ENCODE peak calls at places on chromosomes 3 and 15, in ten cellular contexts. F, Q, I, J, H, N, S, D, E and T are unnamed samples.

GRCh38 chr3:19216669-19217337 is 68.5 kb downstream of the KCNH8 start:
- DNase-seq in H (no peak), F (no peak), N (no peak), S (peak), D (peak), I (no peak), Q (no peak), J (no peak), E (no peak), T (peak)

GRCh38 chr3:111989061-111989678 is 9.6 kb upstream of the TAGLN3 start:
- DNase-seq in H (no peak), D (no peak), Q (peak), F (peak), I (peak), N (peak), S (no peak), E (no peak), J (peak), T (peak)

GRCh38 chr15:69813881-69814280 is 283.8 kb downstream of the TLE3 start:
- DNase-seq in N (no peak), D (no peak), Q (no peak), F (no peak), I (no peak), H (no peak), J (no peak), S (no peak), E (no peak), T (no peak)

GRCh38 chr15:98981851-98982722 is 25.5 kb downstream of the PGPEP1L start:
- DNase-seq in S (no peak), F (peak), N (no peak), H (no peak), Q (no peak), J (no peak), D (no peak), E (no peak), I (no peak), T (peak)

GRCh38 chr3:37161351-37161750 is 13.0 kb downstream of the LRRFIP2 start:
- DNase-seq in F (no peak), Q (no peak), H (no peak), D (no peak), J (no peak), N (no peak), E (no peak), I (no peak), S (no peak), T (no peak)

GRCh38 chr3:123552095-123552714 is 32.6 kb downstream of the HACD2 start:
- DNase-seq in D (no peak), N (peak), E (no peak), I (no peak), H (no peak), Q (peak), J (no peak), F (no peak), S (no peak), T (peak)

GRCh38 chr15:76987896-76988860 is 6.7 kb upstream of the PSTPIP1 start:
- DNase-seq in D (no peak), N (no peak), S (no peak), Q (peak), F (no peak), H (peak), J (no peak), I (no peak), E (peak), T (peak)

GRCh38 chr3:157738441-157738840 is 235.2 kb upstream of the VEPH1 start:
- DNase-seq in E (no peak), Q (no peak), D (no peak), I (no peak), F (no peak), S (no peak), H (no peak), J (no peak), N (no peak), T (no peak)

GRCh38 chr3:11606865-11607440 is 36.8 kb downstream of the VGLL4 start:
- DNase-seq in H (no peak), J (no peak), N (no peak), F (no peak), Q (no peak), D (no peak), S (no peak), E (no peak), I (no peak), T (no peak)

GRCh38 chr15:87656373-87656772 is 600.2 kb downstream of the NTRK3 start:
- DNase-seq in E (no peak), N (no peak), D (no peak), F (no peak), H (no peak), I (no peak), J (no peak), S (no peak), Q (no peak), T (no peak)

GRCh38 chr3:105062853-105063252 is 303.9 kb upstream of the ALCAM start:
- DNase-seq in H (no peak), Q (no peak), I (no peak), S (no peak), F (peak), D (no peak), N (no peak), E (no peak), J (no peak), T (no peak)

GRCh38 chr3:6549296-6549695 is 311.6 kb upstream of the GRM7 start:
- DNase-seq in D (no peak), Q (no peak), F (no peak), H (no peak), I (no peak), E (no peak), N (no peak), J (no peak), S (no peak), T (no peak)

GRCh38 chr3:39808467-39809180 is 785 bp upstream of the MYRIP start:
- DNase-seq in I (no peak), N (no peak), E (no peak), H (no peak), F (no peak), S (no peak), J (peak), D (peak), Q (no peak), T (peak)
- H3K4me3 ChIP-seq in I (peak), N (peak), E (no peak), H (peak), F (peak), S (peak), J (peak), D (peak), Q (no peak), T (no peak)

DNA sequence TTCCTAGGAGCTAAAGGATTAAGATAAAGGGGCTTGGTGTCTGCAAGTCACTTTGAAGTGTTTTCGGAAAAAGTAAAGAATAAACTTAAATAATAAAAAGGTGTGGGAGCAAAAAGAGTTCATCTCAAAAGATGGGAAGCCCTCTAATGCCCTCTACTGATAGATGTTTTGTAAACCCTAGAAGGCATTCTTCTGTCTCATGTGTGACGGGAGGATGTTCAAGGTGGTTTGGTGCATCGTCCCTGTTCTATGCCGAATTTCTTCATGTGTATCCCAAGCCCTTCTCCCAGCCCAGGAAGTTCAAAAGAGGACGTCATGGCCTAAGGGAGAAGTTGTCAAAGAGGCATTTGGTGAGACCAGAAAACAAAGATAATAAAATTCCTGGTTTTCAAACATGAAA is 37.2 kb downstream of the CCK start:
- DNase-seq in H (no peak), S (no peak), I (no peak), Q (peak), J (no peak), N (peak), E (no peak), D (no peak), F (no peak), T (peak)
- TF ChIP-seq CTCF in H (no peak), S (no peak), I (peak), Q (peak), J (peak), N (peak), E (peak), D (no peak), F (peak), T (peak)

GRCh38 chr3:46369675-46370132 is 1.0 kb upstream of the CCR5 start:
- DNase-seq in F (no peak), Q (no peak), J (no peak), I (no peak), N (no peak), S (no peak), E (no peak), H (no peak), D (no peak), T (no peak)
- H3K4me3 ChIP-seq in F (no peak), Q (no peak), J (no peak), I (no peak), N (no peak), S (no peak), E (no peak), H (no peak), D (no peak), T (no peak)

GRCh38 chr3:189146842-189147241 is 24.9 kb upstream of the TPRG1 start:
- DNase-seq in I (no peak), N (peak), Q (no peak), H (no peak), S (no peak), D (no peak), E (no peak), J (no peak), F (no peak), T (no peak)

GRCh38 chr3:189149203-189149602 is 22.6 kb upstream of the TPRG1 start:
- DNase-seq in E (no peak), D (no peak), S (no peak), Q (no peak), H (no peak), I (no peak), J (no peak), N (no peak), F (no peak), T (no peak)

GRCh38 chr3:189143321-189143720 is 28.4 kb upstream of the TPRG1 start:
- DNase-seq in S (no peak), N (peak), D (no peak), I (no peak), F (peak), J (no peak), H (no peak), E (no peak), Q (no peak), T (peak)

GRCh38 chr3:189144645-189145044 is 27.1 kb upstream of the TPRG1 start:
- DNase-seq in N (peak), D (peak), E (no peak), H (no peak), S (peak), Q (peak), F (no peak), I (peak), J (peak), T (peak)

DNA sequence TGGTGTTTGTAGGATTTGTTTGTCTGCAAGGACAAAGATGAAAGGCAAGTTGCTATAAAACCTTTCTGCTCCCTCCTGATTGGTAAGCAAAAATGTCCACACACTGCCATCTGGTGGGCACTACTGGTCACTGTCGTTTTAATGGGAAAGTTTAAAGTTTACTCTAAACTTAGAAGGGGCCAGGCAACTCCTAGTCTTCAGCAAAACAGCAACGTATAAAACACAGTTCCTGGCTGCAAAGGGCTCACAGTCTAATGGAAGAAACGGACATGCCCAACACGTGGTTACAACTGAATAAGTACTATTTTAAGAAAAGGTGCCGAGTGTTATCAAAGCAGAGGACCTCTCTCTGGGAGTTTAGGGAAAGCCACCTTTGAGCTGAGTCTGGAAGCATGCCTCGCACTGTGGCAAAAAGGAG is 23.7 kb upstream of the TPRG1 start:
- DNase-seq in S (peak), J (peak), I (peak), F (peak), D (peak), Q (peak), E (peak), H (no peak), N (peak), T (peak)
- TF ChIP-seq CTCF in S (peak), J (peak), I (peak), F (peak), D (peak), Q (peak), E (peak), H (peak), N (peak), T (peak)

GRCh38 chr3:183553263-183554026 is 2.1 kb downstream of the KLHL6 start:
- DNase-seq in S (no peak), H (no peak), I (no peak), D (no peak), N (no peak), Q (peak), F (no peak), E (no peak), J (no peak), T (no peak)

GRCh38 chr3:183551930-183552329 is 3.6 kb downstream of the KLHL6 start:
- DNase-seq in N (no peak), J (no peak), E (no peak), I (no peak), D (no peak), S (no peak), Q (peak), H (no peak), F (no peak), T (no peak)

GRCh38 chr3:183555541-183556081 is at the start of gene KLHL6:
- DNase-seq in E (peak), Q (peak), I (no peak), N (no peak), F (no peak), J (no peak), D (no peak), H (peak), S (no peak), T (peak)

DNA sequence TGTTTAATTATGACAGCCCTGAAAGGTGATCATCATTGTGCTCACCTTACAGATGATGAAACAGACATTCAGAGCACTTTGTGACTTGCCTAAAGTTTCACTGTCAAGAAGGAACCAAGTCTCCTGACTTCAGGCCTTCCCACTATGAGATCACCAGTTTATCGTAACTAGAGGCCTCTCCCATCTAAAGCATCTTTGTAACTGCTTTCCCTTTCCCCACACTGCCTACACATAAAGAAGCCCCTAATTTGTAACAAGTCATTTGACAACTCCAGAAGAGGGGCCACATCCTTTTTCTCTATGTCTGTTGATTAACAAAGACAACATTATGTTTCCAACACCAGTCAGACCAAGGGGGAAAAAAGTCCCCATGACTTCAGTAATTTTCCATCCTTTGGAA is 1.1 kb downstream of the KLHL6 start:
- DNase-seq in E (no peak), Q (peak), S (no peak), I (no peak), F (no peak), D (no peak), J (no peak), H (no peak), N (no peak), T (no peak)
- H3K4me3 ChIP-seq in E (peak), Q (peak), S (no peak), I (no peak), F (no peak), D (no peak), J (no peak), H (peak), N (no peak), T (no peak)

GRCh38 chr3:4571690-4572334 is 78.7 kb downstream of the ITPR1 start:
- DNase-seq in I (no peak), E (no peak), F (peak), Q (peak), D (no peak), H (no peak), J (no peak), N (peak), S (no peak), T (peak)
- TF ChIP-seq CTCF in I (no peak), E (no peak), F (no peak), Q (peak), D (no peak), H (no peak), J (peak), N (peak), S (no peak), T (peak)

DNA sequence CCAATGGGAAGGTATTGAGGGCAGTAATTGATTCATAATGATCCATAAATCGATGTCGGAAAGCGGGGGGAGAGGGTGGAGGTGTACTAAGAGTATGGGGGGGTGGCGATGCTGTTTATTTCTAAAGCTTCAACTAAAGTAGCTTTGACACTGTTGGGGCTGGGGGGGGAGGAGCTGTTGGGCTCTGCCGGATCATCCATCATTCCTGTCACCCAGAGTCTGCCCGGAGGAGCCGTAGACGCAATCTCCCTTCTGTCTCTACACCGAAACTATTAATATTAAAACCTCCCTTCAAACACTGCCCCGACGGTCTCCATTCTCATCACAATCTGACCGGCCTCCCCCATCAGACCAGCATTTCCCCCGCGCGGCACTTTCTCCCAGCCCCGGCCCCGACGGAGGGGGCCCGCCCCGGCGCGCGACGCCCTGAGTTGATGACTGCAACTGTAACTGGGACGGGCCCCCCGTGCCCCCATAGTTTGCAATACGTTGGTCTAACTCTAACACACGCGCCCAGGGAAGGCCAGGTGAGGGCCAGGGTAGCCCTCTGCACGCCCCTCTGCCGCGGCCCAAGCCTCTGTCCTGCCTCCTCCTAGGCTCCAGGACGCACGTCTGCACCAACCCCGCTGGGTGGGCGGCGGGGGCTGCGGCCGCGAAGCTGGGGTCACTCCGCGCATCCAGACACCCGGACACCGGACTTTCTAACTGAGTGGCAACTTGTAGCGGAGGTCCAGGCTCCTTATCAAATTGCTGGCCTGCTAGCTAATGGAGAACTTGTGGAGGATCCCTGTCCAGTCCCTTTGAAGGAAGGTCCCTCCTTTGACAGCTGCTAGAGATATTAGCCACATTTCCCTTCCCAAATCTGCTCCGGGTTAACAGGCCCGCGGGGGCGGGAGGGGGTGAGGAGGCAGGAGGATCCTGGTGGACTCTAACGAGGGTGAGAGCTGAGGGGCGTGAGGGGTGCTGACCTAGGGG is 212.0 kb downstream of the MEIS2 start:
- DNase-seq in H (no peak), S (no peak), N (no peak), D (peak), F (peak), I (no peak), E (no peak), Q (no peak), J (no peak), T (peak)
- H3K4me3 ChIP-seq in H (peak), S (peak), N (no peak), D (peak), F (peak), I (peak), E (no peak), Q (no peak), J (peak), T (peak)